ENCODE peak calls at places on chromosomes 13 and 19, in six cellular contexts. O is GM12878; F is HTR-8/SVneo; W is stimulated activated CD4-positive, alpha-beta T cell treated with anti-CD3 and anti-CD28 coated beads, Interleukin-4, amount 100 ng/mL, for 1 hour; Y is cardiac muscle cell; G is NCI-H1092. X is an unnamed sample.

GRCh38 chr19:37932985-37933953 is 26.3 kb downstream of the SIPA1L3 start:
- DNase-seq in G (no peak), O (no peak), W (no peak), Y (peak), F (peak), X (no peak)

GRCh38 chr19:16111909-16112752 is 442 bp downstream of the RAB8A start:
- DNase-seq in G (no peak), Y (no peak), W (no peak), O (no peak), F (no peak), X (no peak)

GRCh38 chr13:31227870-31228269 is 28.1 kb downstream of the B3GLCT start:
- DNase-seq in Y (no peak), G (no peak), W (no peak), F (no peak), O (no peak), X (no peak)

GRCh38 chr19:46721269-46722003 is 4.5 kb upstream of the PRKD2 start:
- DNase-seq in Y (no peak), F (no peak), O (no peak), W (no peak), G (no peak), X (no peak)

GRCh38 chr13:28819748-28820098 is 416 bp upstream of the MTUS2 start:
- DNase-seq in F (no peak), O (no peak), Y (peak), G (peak), W (peak), X (peak)

GRCh38 chr13:22800726-22801401 is 379.9 kb upstream of the SGCG start:
- DNase-seq in O (peak), Y (peak), W (no peak), F (no peak), G (no peak), X (no peak)

GRCh38 chr19:14450168-14450874 is 17.2 kb downstream of the PKN1 start:
- DNase-seq in O (no peak), W (peak), G (no peak), Y (no peak), F (no peak), X (no peak)

GRCh38 chr13:107211073-107211472 is 643.1 kb upstream of the ARGLU1 start:
- DNase-seq in G (peak), W (peak), Y (peak), F (peak), O (no peak), X (peak)

GRCh38 chr13:40776681-40777165 is 5.7 kb upstream of the MRPS31 start:
- DNase-seq in W (peak), F (peak), G (no peak), Y (peak), O (no peak), X (no peak)

GRCh38 chr19:15091918-15092753 is 10.1 kb downstream of the OR1I1 start:
- DNase-seq in W (no peak), O (no peak), F (no peak), Y (peak), G (peak), X (peak)

GRCh38 chr19:5046339-5047039 is 77.6 kb downstream of the KDM4B start:
- DNase-seq in W (no peak), F (no peak), Y (no peak), G (peak), O (no peak), X (peak)

GRCh38 chr19:5890099-5890498 is 13.5 kb downstream of the NDUFA11 start:
- DNase-seq in Y (no peak), W (no peak), G (no peak), O (no peak), F (no peak), X (no peak)

GRCh38 chr19:11551603-11552235 is 7.3 kb downstream of the ELOF1 start:
- DNase-seq in Y (peak), G (no peak), O (no peak), W (no peak), F (no peak), X (peak)

GRCh38 chr13:71417205-71417604 is 449.8 kb downstream of the DACH1 start:
- DNase-seq in Y (peak), G (no peak), F (no peak), W (no peak), O (no peak), X (no peak)